ENCODE peak calls at places on chromosomes 5 and 9, in four cellular contexts. A is keratinocyte, O is cardiac fibroblast, Q is body of pancreas. B is an unnamed sample.
A peak's percentile ranks its signal among the peaks of the same experiment; 100 is the strongest.

GRCh38 chr5:175895701-175896102 is 24.3 kb downstream of the CPLX2 start:
- DNase-seq in O (peak; percentile 13), Q (no peak), A (peak; percentile 28), B (no peak)

GRCh38 chr9:29691758-29692407 is 2118.6 kb upstream of the C9orf72 start:
- DNase-seq in A (no peak), O (peak; percentile 69), Q (peak; percentile 45), B (peak; percentile 62)

GRCh38 chr9:88826181-88826580 is 165.1 kb upstream of the S1PR3 start:
- DNase-seq in Q (no peak), A (no peak), O (no peak), B (no peak)

GRCh38 chr5:81021486-81021885 is 61.3 kb downstream of the RASGRF2 start:
- DNase-seq in O (no peak), Q (no peak), A (no peak), B (no peak)

GRCh38 chr5:113487411-113487778 is 858 bp downstream of the MCC start:
- DNase-seq in O (peak; percentile 28), A (no peak), Q (peak; percentile 18), B (no peak)

GRCh38 chr5:11607944-11608343 is 296.3 kb downstream of the CTNND2 start:
- DNase-seq in Q (no peak), O (no peak), A (no peak), B (no peak)

GRCh38 chr9:32394381-32395049 is 10.1 kb downstream of the ACO1 start:
- DNase-seq in O (peak; percentile 35), A (no peak), Q (peak; percentile 71), B (no peak)

GRCh38 chr5:31809037-31809910 is 170.3 kb downstream of the PDZD2 start:
- DNase-seq in Q (peak; percentile 67), A (no peak), O (peak; percentile 82), B (peak; percentile 45)

GRCh38 chr9:136433043-136433715 is 6.5 kb downstream of the INPP5E start:
- DNase-seq in O (no peak), Q (no peak), A (no peak), B (no peak)

GRCh38 chr5:103942587-103943186 is 380.1 kb upstream of the NUDT12 start:
- DNase-seq in O (no peak), A (no peak), Q (no peak), B (no peak)

GRCh38 chr9:121246821-121247511 is 21.0 kb upstream of the GSN start:
- DNase-seq in Q (no peak), A (no peak), O (peak; percentile 96), B (no peak)

GRCh38 chr5:10632110-10632903 is 68.4 kb downstream of the ANKRD33B start:
- DNase-seq in A (no peak), O (peak; percentile 77), Q (no peak), B (no peak)

GRCh38 chr5:9782806-9783560 is 152.8 kb upstream of the TAS2R1 start:
- DNase-seq in O (peak; percentile 38), Q (no peak), A (no peak), B (no peak)

DNA sequence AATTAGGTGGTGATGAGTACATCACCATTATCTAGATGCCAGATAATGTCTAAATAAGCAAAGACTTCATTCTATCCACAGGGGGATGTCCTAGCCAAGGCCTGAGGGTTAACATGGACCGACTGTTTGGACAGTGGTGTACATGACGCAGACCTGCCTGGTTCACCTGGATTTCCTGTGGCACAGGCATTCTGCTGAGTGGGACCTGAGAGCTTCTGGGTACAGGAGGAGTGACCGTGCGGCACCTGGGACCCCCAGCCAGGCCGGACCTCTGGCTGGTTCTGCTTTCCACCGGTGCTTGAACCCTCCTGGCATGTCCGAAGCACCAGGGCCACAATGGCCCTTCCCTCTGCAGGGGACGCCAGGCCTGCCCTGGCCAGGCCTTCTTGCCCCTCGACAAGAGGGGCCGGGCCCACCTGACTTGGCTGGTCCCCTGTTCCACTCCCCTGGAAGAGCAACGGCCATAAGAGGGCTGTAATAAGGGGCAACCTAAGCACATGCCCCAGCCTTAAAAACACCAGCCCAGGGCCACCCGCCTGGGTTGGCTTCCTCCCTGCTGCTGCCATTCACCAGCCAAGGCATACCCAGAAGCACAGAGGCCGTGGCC is 8.6 kb downstream of the GFPT2 start:
- DNase-seq in O (no peak), Q (no peak), A (no peak), B (no peak)
- H3K4me3 ChIP-seq in O (no peak overlapping the region), Q (no peak overlapping the region), A (no peak overlapping the region), B (no peak overlapping the region)

GRCh38 chr5:174825587-174825986 is 101.2 kb downstream of the MSX2 start:
- DNase-seq in Q (no peak), O (peak; percentile 29), A (no peak), B (no peak)
- H3K4me3 ChIP-seq in Q (no peak overlapping the region), O (no peak overlapping the region), A (no peak overlapping the region), B (no peak overlapping the region)

GRCh38 chr5:139711852-139712171 is 63.7 kb downstream of the CXXC5 start:
- DNase-seq in A (no peak), Q (peak; percentile 43), O (no peak), B (peak; percentile 45)
- H3K4me3 ChIP-seq in A (no peak overlapping the region), Q (no peak overlapping the region), O (no peak overlapping the region), B (peak overlapping the region; percentile 66)

GRCh38 chr5:39217365-39218281 is 1.7 kb downstream of the FYB1 start:
- DNase-seq in Q (peak; percentile 84), A (no peak), O (peak; percentile 91), B (peak; percentile 83)
- H3K4me3 ChIP-seq in Q (no peak overlapping the region), A (no peak overlapping the region), O (no peak overlapping the region), B (no peak overlapping the region)

GRCh38 chr5:109741390-109741789 is 51.7 kb downstream of the MAN2A1 start:
- DNase-seq in Q (no peak), O (no peak), A (no peak), B (no peak)
- H3K4me3 ChIP-seq in Q (no peak overlapping the region), O (no peak overlapping the region), A (no peak overlapping the region), B (no peak overlapping the region)

GRCh38 chr5:53936481-53937352 is 373.7 kb downstream of the ARL15 start:
- DNase-seq in O (no peak), Q (no peak), A (no peak), B (no peak)

GRCh38 chr5:53942724-53943123 is 367.6 kb downstream of the ARL15 start:
- DNase-seq in A (no peak), Q (no peak), O (peak; percentile 89), B (no peak)

GRCh38 chr5:53934126-53934856 is 373.9 kb downstream of the NDUFS4 start:
- DNase-seq in O (peak; percentile 58), A (no peak), Q (no peak), B (no peak)

GRCh38 chr5:53937467-53937866 is 372.9 kb downstream of the ARL15 start:
- DNase-seq in A (no peak), Q (no peak), O (no peak), B (no peak)
- H3K4me3 ChIP-seq in A (no peak overlapping the region), Q (no peak overlapping the region), O (no peak overlapping the region), B (no peak overlapping the region)

GRCh38 chr5:169978744-169979143 is 1.6 kb downstream of the INSYN2B start:
- DNase-seq in A (no peak), Q (no peak), O (peak; percentile 18), B (no peak)

GRCh38 chr5:169979871-169980270 is 424 bp downstream of the INSYN2B start:
- DNase-seq in A (no peak), O (peak; percentile 35), Q (no peak), B (no peak)

GRCh38 chr5:169980418-169981053 is at the start of gene INSYN2B:
- DNase-seq in O (peak; percentile 96), Q (peak; percentile 74), A (no peak), B (peak; percentile 34)
- H3K4me3 ChIP-seq in O (peak within 1 kb of the TSS; percentile 38), Q (no peak within 1 kb of the TSS), A (peak within 1 kb of the TSS; percentile 14), B (no peak within 1 kb of the TSS)

GRCh38 chr9:105694848-105695581 is 674 bp downstream of the TMEM38B start:
- DNase-seq in A (no peak), Q (peak; percentile 77), O (peak; percentile 62), B (peak; percentile 68)

GRCh38 chr9:105698348-105698747 is 4.0 kb downstream of the TMEM38B start:
- DNase-seq in A (no peak), Q (no peak), O (no peak), B (no peak)

GRCh38 chr9:105697871-105698270 is 3.5 kb downstream of the TMEM38B start:
- DNase-seq in O (peak; percentile 60), Q (no peak), A (no peak), B (no peak)

GRCh38 chr9:105694320-105694847 is at the start of gene TMEM38B:
- DNase-seq in Q (peak; percentile 89), A (no peak), O (peak; percentile 61), B (peak; percentile 84)

DNA sequence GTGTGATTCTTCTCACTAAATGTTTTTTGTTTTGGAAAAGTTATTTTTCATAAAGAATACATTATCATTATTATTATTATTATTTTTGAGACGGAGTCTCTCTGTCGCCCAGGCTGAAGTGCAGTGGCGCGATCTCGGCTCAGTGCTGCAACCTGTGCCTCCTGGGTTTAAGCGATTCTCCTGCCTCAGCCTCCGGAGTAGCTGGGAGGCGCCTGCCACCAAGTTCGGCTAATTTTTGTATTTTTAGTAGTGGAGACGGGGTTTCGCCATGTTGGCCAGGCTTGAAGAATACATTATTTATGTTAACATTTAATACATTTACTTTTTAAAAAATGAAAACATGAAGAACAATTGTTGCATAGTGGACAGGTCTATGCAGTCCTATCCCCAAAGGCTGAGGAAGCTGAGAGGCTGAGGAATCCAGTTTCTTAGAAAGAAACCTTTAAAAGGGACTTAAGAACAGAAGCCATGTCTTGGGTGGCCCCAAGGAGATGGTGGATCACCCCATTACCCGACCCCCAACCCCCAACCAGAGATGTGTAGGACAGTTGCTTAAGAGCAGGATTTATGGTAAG is 2.0 kb downstream of the TMEM38B start:
- DNase-seq in Q (no peak), A (no peak), O (no peak), B (no peak)
- H3K4me3 ChIP-seq in Q (no peak overlapping the region), A (no peak overlapping the region), O (no peak overlapping the region), B (no peak overlapping the region)

GRCh38 chr9:99867536-99867935 is 38.9 kb upstream of the STX17 start:
- DNase-seq in O (peak; percentile 21), A (no peak), Q (no peak), B (no peak)
- H3K4me3 ChIP-seq in O (no peak overlapping the region), A (no peak overlapping the region), Q (no peak overlapping the region), B (no peak overlapping the region)

DNA sequence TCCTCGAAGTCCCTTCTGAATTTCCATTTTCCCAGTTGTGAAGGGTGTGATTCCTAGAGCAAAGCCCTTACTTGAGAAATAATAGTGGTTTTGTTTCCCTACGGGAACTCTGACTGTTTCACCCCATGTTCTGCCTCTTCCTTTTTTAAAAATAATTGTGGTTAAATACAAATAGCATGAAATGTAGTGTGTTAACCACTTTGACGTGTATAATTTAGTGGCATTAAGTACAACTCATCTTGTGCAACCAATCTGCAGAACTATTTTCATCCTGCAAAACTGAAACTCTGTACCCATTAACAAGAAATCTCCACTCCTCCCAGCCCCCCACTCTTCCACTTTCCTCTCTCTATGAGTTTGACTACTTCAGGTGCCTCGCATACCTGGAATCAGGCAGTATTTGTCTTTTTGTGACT is 35.6 kb upstream of the HAND1 start:
- DNase-seq in Q (no peak), O (peak; percentile 18), A (no peak), B (no peak)
- H3K4me3 ChIP-seq in Q (no peak overlapping the region), O (no peak overlapping the region), A (no peak overlapping the region), B (no peak overlapping the region)

B was measured in SJCRH30.